ENCODE peak calls at places on chromosome 9, in eight cellular contexts. P, Y, B, A, X, G, D and I are unnamed samples.

GRCh38 chr9:125748511-125749099 is 1.4 kb downstream of the PBX3 start:
- DNase-seq in D (no peak), A (no peak), B (peak), P (peak), X (peak), G (peak), Y (peak), I (no peak)

GRCh38 chr9:124482431-124483031 is 24.7 kb downstream of the NR5A1 start:
- DNase-seq in P (no peak), G (peak), D (no peak), A (no peak), Y (no peak), B (peak), X (no peak), I (no peak)

GRCh38 chr9:7340451-7340850 is 459.1 kb downstream of the DMAC1 start:
- DNase-seq in Y (no peak), B (no peak), G (no peak), X (no peak), D (no peak), A (no peak), P (no peak), I (no peak)

GRCh38 chr9:76607730-76608475 is 148.9 kb downstream of the GCNT1 start:
- DNase-seq in X (no peak), Y (no peak), D (no peak), A (no peak), P (no peak), B (no peak), G (no peak), I (no peak)

GRCh38 chr9:134933076-134933659 is 15.5 kb upstream of the FCN1 start:
- DNase-seq in D (no peak), G (no peak), X (no peak), P (no peak), A (no peak), B (no peak), Y (no peak), I (no peak)

GRCh38 chr9:136138566-136138965 is 19.9 kb upstream of the TMEM250 start:
- DNase-seq in X (peak), A (no peak), P (no peak), Y (peak), G (peak), B (no peak), D (no peak), I (no peak)

GRCh38 chr9:6564868-6565267 is 80.7 kb downstream of the GLDC start:
- DNase-seq in P (peak), B (no peak), X (no peak), Y (no peak), D (no peak), A (no peak), G (no peak), I (no peak)

GRCh38 chr9:95796029-95796428 is 79.5 kb upstream of the ERCC6L2 start:
- DNase-seq in B (no peak), A (no peak), Y (no peak), D (no peak), P (no peak), G (no peak), X (no peak), I (no peak)

GRCh38 chr9:38066907-38067610 is 2.0 kb downstream of the SHB start:
- DNase-seq in Y (peak), G (peak), A (no peak), X (peak), B (no peak), P (peak), D (no peak), I (no peak)

GRCh38 chr9:127884427-127884911 is 7.0 kb upstream of the AK1 start:
- DNase-seq in B (no peak), P (no peak), Y (no peak), A (no peak), X (no peak), D (no peak), G (peak), I (no peak)

GRCh38 chr9:134785325-134786108 is 95.1 kb upstream of the FCN2 start:
- DNase-seq in G (no peak), A (no peak), X (no peak), D (no peak), B (no peak), P (no peak), Y (no peak), I (no peak)

GRCh38 chr9:117491491-117491890 is 76.6 kb upstream of the ASTN2 start:
- DNase-seq in A (no peak), D (no peak), B (no peak), P (no peak), Y (no peak), X (no peak), G (no peak), I (no peak)

GRCh38 chr9:106019017-106019692 is 324.8 kb downstream of the TMEM38B start:
- DNase-seq in A (no peak), G (no peak), P (no peak), D (no peak), X (no peak), Y (no peak), B (no peak), I (no peak)

GRCh38 chr9:126162611-126163381 is 163.8 kb upstream of the MVB12B start:
- DNase-seq in X (no peak), A (no peak), Y (no peak), D (no peak), P (no peak), B (no peak), G (no peak), I (no peak)

GRCh38 chr9:37968228-37968672 is 64.3 kb upstream of the SLC25A51 start:
- DNase-seq in P (peak), Y (peak), D (peak), B (peak), A (no peak), G (no peak), X (no peak), I (no peak)

GRCh38 chr9:86690034-86690433 is 257.3 kb downstream of the GAS1 start:
- DNase-seq in G (no peak), B (no peak), P (no peak), X (no peak), A (no peak), Y (no peak), D (no peak), I (no peak)

GRCh38 chr9:134641173-134641985 is at the start of gene COL5A1:
- DNase-seq in A (peak), D (peak), G (peak), B (peak), P (peak), Y (peak), X (peak), I (no peak)

GRCh38 chr9:6955251-6955921 is 197.6 kb downstream of the KDM4C start:
- DNase-seq in Y (no peak), B (no peak), A (no peak), D (no peak), G (no peak), X (peak), P (peak), I (no peak)

GRCh38 chr9:136975624-136976023 is 1.7 kb upstream of the PTGDS start:
- DNase-seq in A (no peak), X (peak), G (peak), D (no peak), Y (no peak), P (peak), B (no peak), I (no peak)

GRCh38 chr9:82436480-82436879 is 447.9 kb downstream of the SPATA31D1 start:
- DNase-seq in Y (no peak), D (no peak), A (no peak), X (no peak), G (no peak), P (no peak), B (peak), I (no peak)

GRCh38 chr9:96048954-96049831 is 173.7 kb downstream of the ERCC6L2 start:
- DNase-seq in D (no peak), B (no peak), P (no peak), Y (no peak), A (peak), G (no peak), X (no peak), I (no peak)

GRCh38 chr9:37903581-37903830 is 421 bp downstream of the SLC25A51 start:
- DNase-seq in D (no peak), A (no peak), G (no peak), Y (peak), B (no peak), P (peak), X (no peak), I (no peak)

GRCh38 chr9:12859704-12860251 is 85.0 kb downstream of the LURAP1L start:
- DNase-seq in X (no peak), G (no peak), B (peak), P (peak), A (no peak), D (peak), Y (no peak), I (no peak)

GRCh38 chr9:122158202-122158601 is 1.4 kb downstream of the NDUFA8 start:
- DNase-seq in P (peak), X (peak), A (no peak), B (peak), D (no peak), Y (no peak), G (peak), I (no peak)

GRCh38 chr9:89621676-89622075 is 16.9 kb downstream of the GADD45G start:
- DNase-seq in B (no peak), X (no peak), Y (no peak), G (no peak), A (no peak), P (no peak), D (no peak), I (no peak)
- TF ChIP-seq CTCF in B (no peak), X (no peak), Y (no peak), G (no peak), A (no peak), P (no peak), D (no peak), I (no peak)

GRCh38 chr9:113597390-113598241 is 134.1 kb downstream of the RGS3 start:
- DNase-seq in Y (peak), B (no peak), X (no peak), A (no peak), P (no peak), D (no peak), G (no peak), I (no peak)
- TF ChIP-seq CTCF in Y (no peak), B (no peak), X (no peak), A (no peak), P (no peak), D (no peak), G (no peak), I (no peak)

GRCh38 chr9:116342071-116342470 is 188.5 kb downstream of the PAPPA start:
- DNase-seq in P (no peak), D (no peak), Y (no peak), A (no peak), B (no peak), X (no peak), G (no peak), I (no peak)
- TF ChIP-seq CTCF in P (no peak), D (no peak), Y (no peak), A (no peak), B (no peak), X (no peak), G (no peak), I (no peak)

GRCh38 chr9:81108391-81108790 is 581.0 kb downstream of the TLE1 start:
- DNase-seq in D (no peak), B (peak), G (no peak), A (no peak), P (peak), X (no peak), Y (no peak), I (no peak)

GRCh38 chr9:81108821-81109220 is 580.5 kb downstream of the TLE1 start:
- DNase-seq in B (peak), D (no peak), G (no peak), P (no peak), X (no peak), Y (no peak), A (no peak), I (no peak)

GRCh38 chr9:81103597-81104471 is 585.5 kb downstream of the TLE1 start:
- DNase-seq in Y (no peak), G (no peak), A (no peak), B (peak), P (peak), X (no peak), D (no peak), I (no peak)
- TF ChIP-seq CTCF in Y (no peak), G (peak), A (peak), B (peak), P (peak), X (peak), D (peak), I (no peak)

GRCh38 chr9:98992885-98993569 is 49.3 kb downstream of the COL15A1 start:
- DNase-seq in G (peak), A (no peak), P (no peak), B (no peak), X (no peak), D (no peak), Y (no peak), I (no peak)

GRCh38 chr9:98989036-98990000 is 45.6 kb downstream of the COL15A1 start:
- DNase-seq in P (peak), X (no peak), Y (no peak), B (peak), G (peak), A (peak), D (peak), I (peak)

GRCh38 chr9:98993570-98993945 is 49.9 kb downstream of the COL15A1 start:
- DNase-seq in X (no peak), Y (no peak), B (no peak), G (peak), A (no peak), D (no peak), P (no peak), I (no peak)

GRCh38 chr9:98991981-98992884 is 48.5 kb downstream of the COL15A1 start:
- DNase-seq in G (peak), P (no peak), D (no peak), B (no peak), Y (no peak), A (no peak), X (no peak), I (no peak)

DNA sequence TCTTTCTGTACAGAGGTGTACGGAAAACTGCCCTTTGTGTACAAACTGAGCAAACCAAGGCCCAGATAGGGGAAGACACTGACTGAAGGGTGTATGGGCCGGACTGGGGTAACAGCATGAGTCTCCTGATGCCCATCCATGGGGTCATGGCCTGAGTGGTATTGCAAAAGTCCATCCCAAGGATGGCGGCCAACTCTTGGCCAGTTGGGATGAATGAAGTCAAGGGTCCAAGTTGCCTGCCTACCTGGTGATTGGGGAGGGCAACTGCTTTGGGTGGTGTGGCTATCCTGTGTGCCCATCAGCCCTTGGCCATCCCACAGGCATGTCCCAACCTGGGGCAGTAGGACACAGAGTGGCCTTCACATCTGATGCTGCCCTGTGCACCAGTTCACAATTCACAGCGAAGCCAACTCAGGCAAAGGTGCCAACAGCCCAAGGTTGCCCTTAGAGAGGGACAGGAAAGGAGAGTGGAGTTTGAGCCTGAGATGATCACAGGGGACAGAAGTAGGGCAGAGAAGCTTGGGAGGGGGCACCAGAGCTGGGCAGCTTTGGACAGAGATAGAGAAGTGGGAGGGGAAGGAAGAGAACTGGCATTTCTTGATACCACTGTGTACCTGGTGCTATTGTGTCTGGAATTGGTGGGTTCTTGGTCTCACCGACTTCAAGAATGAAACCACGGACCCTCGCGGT is 46.6 kb downstream of the COL15A1 start:
- DNase-seq in A (no peak), G (peak), D (no peak), P (no peak), X (no peak), B (no peak), Y (no peak), I (no peak)
- TF ChIP-seq CTCF in A (no peak), G (no peak), D (no peak), P (no peak), X (no peak), B (no peak), Y (no peak), I (no peak)

GRCh38 chr9:94729199-94729598 is 2.7 kb downstream of the AOPEP start:
- DNase-seq in Y (no peak), B (no peak), D (no peak), X (no peak), G (peak), P (no peak), A (no peak), I (no peak)
- TF ChIP-seq CTCF in Y (no peak), B (no peak), D (no peak), X (no peak), G (peak), P (no peak), A (no peak), I (no peak)

GRCh38 chr9:69085523-69086283 is 50.2 kb downstream of the FXN start:
- DNase-seq in X (no peak), B (no peak), D (peak), P (peak), Y (no peak), G (no peak), A (no peak), I (no peak)
- TF ChIP-seq CTCF in X (no peak), B (no peak), D (no peak), P (no peak), Y (no peak), G (no peak), A (no peak), I (no peak)

GRCh38 chr9:93059097-93059959 is 827 bp downstream of the SUSD3 start:
- DNase-seq in A (no peak), B (no peak), X (no peak), Y (no peak), D (no peak), G (peak), P (no peak), I (no peak)
- TF ChIP-seq CTCF in A (no peak), B (no peak), X (no peak), Y (no peak), D (no peak), G (no peak), P (no peak), I (no peak)

GRCh38 chr9:88076286-88077070 is 61.8 kb downstream of the SPATA31C2 start:
- DNase-seq in A (no peak), D (no peak), G (peak), B (peak), X (peak), Y (peak), P (peak), I (no peak)
- TF ChIP-seq CTCF in A (no peak), D (peak), G (peak), B (peak), X (no peak), Y (no peak), P (no peak), I (no peak)